ENCODE peak calls at places on chromosomes 2 and 18, in six cellular contexts. One of them, this sample, is unnamed. For H3K4me1, the result is how much of the 10 kb centered on the place peaks cover.

GRCh38 chr18:5457467-5457957 is 86.3 kb downstream of the EPB41L3 start:
- DNase-seq in A549: no peak
- DNase-seq in sigmoid colon: no peak
- DNase-seq in ovary: no peak
- DNase-seq in transverse colon: no peak
- DNase-seq in esophagus muscularis mucosa: no peak
- DNase-seq in this sample: no peak

GRCh38 chr2:189086710-189087109 is 92.9 kb downstream of the COL5A2 start:
- DNase-seq in A549: no peak
- DNase-seq in sigmoid colon: no peak
- DNase-seq in ovary: no peak
- DNase-seq in transverse colon: no peak
- DNase-seq in esophagus muscularis mucosa: no peak
- DNase-seq in this sample: no peak

GRCh38 chr2:29326926-29327325 is 211.7 kb downstream of the CLIP4 start:
- DNase-seq in A549: no peak
- DNase-seq in sigmoid colon: no peak
- DNase-seq in ovary: no peak
- DNase-seq in transverse colon: no peak
- DNase-seq in esophagus muscularis mucosa: no peak
- DNase-seq in this sample: no peak

GRCh38 chr18:46226461-46226860 is 122.3 kb downstream of the HAUS1 start:
- DNase-seq in A549: no peak
- DNase-seq in sigmoid colon: no peak
- DNase-seq in ovary: no peak
- DNase-seq in transverse colon: no peak
- DNase-seq in esophagus muscularis mucosa: no peak
- DNase-seq in this sample: no peak

GRCh38 chr2:113112438-113112837 is 15.0 kb upstream of the IL1RN start:
- DNase-seq in A549: no peak
- DNase-seq in sigmoid colon: no peak
- DNase-seq in ovary: no peak
- DNase-seq in transverse colon: no peak
- DNase-seq in esophagus muscularis mucosa: no peak
- DNase-seq in this sample: no peak

GRCh38 chr2:168699834-168700417 is 102.5 kb upstream of the NOSTRIN start:
- DNase-seq in A549: no peak
- DNase-seq in sigmoid colon: peak
- DNase-seq in ovary: peak
- DNase-seq in transverse colon: peak
- DNase-seq in esophagus muscularis mucosa: peak
- DNase-seq in this sample: peak

GRCh38 chr2:38125830-38126229 is 49.9 kb upstream of the CYP1B1 start:
- DNase-seq in A549: no peak
- DNase-seq in sigmoid colon: no peak
- DNase-seq in ovary: no peak
- DNase-seq in transverse colon: no peak
- DNase-seq in esophagus muscularis mucosa: no peak
- DNase-seq in this sample: no peak

GRCh38 chr2:202135111-202135874 is 62.2 kb downstream of the KIAA2012 start:
- DNase-seq in A549: peak
- DNase-seq in sigmoid colon: peak
- DNase-seq in ovary: peak
- DNase-seq in transverse colon: peak
- DNase-seq in esophagus muscularis mucosa: peak
- DNase-seq in this sample: peak

GRCh38 chr18:48615566-48616401 is 77.0 kb downstream of the CTIF start:
- DNase-seq in A549: no peak
- DNase-seq in sigmoid colon: no peak
- DNase-seq in ovary: no peak
- DNase-seq in transverse colon: peak
- DNase-seq in esophagus muscularis mucosa: no peak
- DNase-seq in this sample: no peak

GRCh38 chr2:118249970-118250369 is 161.7 kb downstream of the INSIG2 start:
- DNase-seq in A549: no peak
- DNase-seq in sigmoid colon: no peak
- DNase-seq in ovary: no peak
- DNase-seq in transverse colon: no peak
- DNase-seq in esophagus muscularis mucosa: no peak
- DNase-seq in this sample: no peak

GRCh38 chr2:183709829-183710228 is 585.6 kb downstream of the NUP35 start:
- DNase-seq in A549: peak
- DNase-seq in sigmoid colon: no peak
- DNase-seq in ovary: no peak
- DNase-seq in transverse colon: no peak
- DNase-seq in esophagus muscularis mucosa: no peak
- DNase-seq in this sample: no peak

GRCh38 chr2:120611016-120611415 is 124.7 kb upstream of the GLI2 start:
- DNase-seq in A549: no peak
- DNase-seq in sigmoid colon: no peak
- DNase-seq in ovary: no peak
- DNase-seq in transverse colon: no peak
- DNase-seq in esophagus muscularis mucosa: no peak
- DNase-seq in this sample: no peak

GRCh38 chr2:121309801-121310200 is 24.8 kb upstream of the TFCP2L1 start:
- DNase-seq in A549: peak
- DNase-seq in sigmoid colon: peak
- DNase-seq in ovary: no peak
- DNase-seq in transverse colon: no peak
- DNase-seq in esophagus muscularis mucosa: no peak
- DNase-seq in this sample: no peak

GRCh38 chr2:226661789-226662545 is 137.7 kb downstream of the IRS1 start:
- DNase-seq in A549: peak
- DNase-seq in sigmoid colon: peak
- DNase-seq in ovary: peak
- DNase-seq in transverse colon: no peak
- DNase-seq in esophagus muscularis mucosa: no peak
- DNase-seq in this sample: no peak

GRCh38 chr2:15173506-15173905 is 387.6 kb downstream of the NBAS start:
- DNase-seq in A549: no peak
- DNase-seq in sigmoid colon: no peak
- DNase-seq in ovary: no peak
- DNase-seq in transverse colon: no peak
- DNase-seq in esophagus muscularis mucosa: no peak
- DNase-seq in this sample: no peak

GRCh38 chr18:621181-621580 is 24.4 kb downstream of the CLUL1 start:
- DNase-seq in A549: no peak
- DNase-seq in sigmoid colon: no peak
- DNase-seq in ovary: no peak
- DNase-seq in transverse colon: no peak
- DNase-seq in esophagus muscularis mucosa: no peak
- DNase-seq in this sample: no peak

GRCh38 chr2:33511141-33511540 is 34.7 kb downstream of the RASGRP3 start:
- DNase-seq in A549: no peak
- DNase-seq in sigmoid colon: no peak
- DNase-seq in ovary: no peak
- DNase-seq in transverse colon: no peak
- DNase-seq in esophagus muscularis mucosa: no peak
- DNase-seq in this sample: no peak

GRCh38 chr18:50454379-50455005 is 79.6 kb downstream of the SKA1 start:
- DNase-seq in A549: no peak
- DNase-seq in sigmoid colon: no peak
- DNase-seq in ovary: no peak
- DNase-seq in transverse colon: no peak
- DNase-seq in esophagus muscularis mucosa: no peak
- DNase-seq in this sample: no peak

GRCh38 chr2:26917135-26917836 is 53.2 kb upstream of the MAPRE3 start:
- DNase-seq in A549: no peak
- DNase-seq in sigmoid colon: no peak
- DNase-seq in ovary: no peak
- DNase-seq in transverse colon: no peak
- DNase-seq in esophagus muscularis mucosa: peak
- DNase-seq in this sample: no peak

GRCh38 chr2:66839551-66840320 is 404.8 kb downstream of the MEIS1 start:
- DNase-seq in A549: peak
- DNase-seq in sigmoid colon: no peak
- DNase-seq in ovary: no peak
- DNase-seq in transverse colon: no peak
- DNase-seq in esophagus muscularis mucosa: no peak
- DNase-seq in this sample: no peak

GRCh38 chr2:130190237-130190636 is 8.0 kb downstream of the TUBA3E start:
- DNase-seq in A549: no peak
- DNase-seq in sigmoid colon: no peak
- DNase-seq in ovary: no peak
- DNase-seq in transverse colon: no peak
- DNase-seq in esophagus muscularis mucosa: no peak
- DNase-seq in this sample: no peak

GRCh38 chr2:201696151-201696659 is 2.2 kb downstream of the MPP4 start:
- DNase-seq in A549: no peak
- DNase-seq in sigmoid colon: no peak
- DNase-seq in ovary: no peak
- DNase-seq in transverse colon: no peak
- DNase-seq in esophagus muscularis mucosa: peak
- DNase-seq in this sample: no peak

GRCh38 chr18:36078751-36079529 is 11.6 kb upstream of the RPRD1A start:
- DNase-seq in A549: no peak
- DNase-seq in sigmoid colon: no peak
- DNase-seq in ovary: no peak
- DNase-seq in transverse colon: no peak
- DNase-seq in esophagus muscularis mucosa: no peak
- DNase-seq in this sample: no peak

GRCh38 chr2:213015387-213016165 is 135.8 kb downstream of the IKZF2 start:
- DNase-seq in A549: no peak
- DNase-seq in sigmoid colon: no peak
- DNase-seq in ovary: no peak
- DNase-seq in transverse colon: no peak
- DNase-seq in esophagus muscularis mucosa: no peak
- DNase-seq in this sample: no peak

GRCh38 chr2:199407421-199407820 is 50.3 kb downstream of the SATB2 start:
- DNase-seq in A549: no peak
- DNase-seq in sigmoid colon: no peak
- DNase-seq in ovary: no peak
- DNase-seq in transverse colon: no peak
- DNase-seq in esophagus muscularis mucosa: no peak
- DNase-seq in this sample: no peak

GRCh38 chr2:8496079-8496478 is 185.8 kb upstream of the ID2 start:
- DNase-seq in A549: no peak
- DNase-seq in sigmoid colon: peak
- DNase-seq in ovary: no peak
- DNase-seq in transverse colon: no peak
- DNase-seq in esophagus muscularis mucosa: no peak
- DNase-seq in this sample: no peak

GRCh38 chr2:70548233-70548632 is 5.4 kb downstream of the TGFA start:
- DNase-seq in A549: no peak
- DNase-seq in sigmoid colon: no peak
- DNase-seq in ovary: no peak
- DNase-seq in transverse colon: no peak
- DNase-seq in esophagus muscularis mucosa: peak
- DNase-seq in this sample: no peak

DNA sequence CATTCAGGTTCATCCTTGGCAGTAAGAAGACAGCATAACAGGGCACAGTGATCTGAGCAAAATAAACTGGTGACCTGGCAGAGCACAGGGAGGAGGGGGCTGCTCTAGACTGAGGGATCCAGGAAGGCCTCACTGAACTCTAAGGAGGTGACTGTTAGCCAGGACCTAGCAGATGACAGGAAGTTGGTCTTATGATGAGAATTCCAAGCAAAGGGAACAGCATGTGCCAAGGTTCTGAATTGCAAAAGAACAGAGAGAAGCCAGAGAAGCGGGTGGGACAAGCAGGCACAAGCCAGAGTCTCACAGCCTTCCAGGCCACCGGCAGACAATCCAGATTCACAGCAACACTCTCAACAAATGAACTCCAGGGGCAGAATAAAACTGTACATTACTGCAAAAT is 152.7 kb upstream of the PTPRM start:
- DNase-seq in A549: no peak
- DNase-seq in sigmoid colon: peak
- DNase-seq in ovary: no peak
- DNase-seq in transverse colon: no peak
- DNase-seq in esophagus muscularis mucosa: no peak
- DNase-seq in this sample: no peak
- TF ChIP-seq EP300 in A549: no peak
- TF ChIP-seq EP300 in sigmoid colon: peak
- TF ChIP-seq EP300 in ovary: no peak
- TF ChIP-seq EP300 in transverse colon: peak
- TF ChIP-seq EP300 in esophagus muscularis mucosa: peak
- TF ChIP-seq EP300 in this sample: peak

GRCh38 chr2:54360055-54360792 is 95.9 kb upstream of the SPTBN1 start:
- DNase-seq in A549: no peak
- DNase-seq in sigmoid colon: peak
- DNase-seq in ovary: peak
- DNase-seq in transverse colon: no peak
- DNase-seq in esophagus muscularis mucosa: no peak
- DNase-seq in this sample: peak
- H3K4me1 ChIP-seq in A549: under half
- H3K4me1 ChIP-seq in sigmoid colon: under half
- H3K4me1 ChIP-seq in ovary: under half
- H3K4me1 ChIP-seq in transverse colon: under half
- H3K4me1 ChIP-seq in esophagus muscularis mucosa: under half
- H3K4me1 ChIP-seq in this sample: under half

DNA sequence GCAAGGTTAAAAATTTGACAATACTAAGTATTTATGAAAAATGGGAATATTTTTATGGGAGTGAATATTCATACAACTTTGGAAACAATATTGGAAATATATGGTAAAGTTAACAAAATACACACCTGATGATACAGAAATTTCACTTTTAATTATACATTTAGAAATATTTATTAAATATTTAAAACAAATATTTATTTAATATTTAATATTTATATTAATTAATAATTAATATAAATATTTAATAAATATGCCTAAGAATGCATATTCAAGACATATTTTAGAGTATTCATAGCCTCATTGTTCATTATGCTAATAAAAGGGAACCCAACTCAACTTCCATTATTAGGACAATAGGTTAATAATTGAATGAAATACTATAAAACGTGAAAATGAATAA is 7.0 kb upstream of the DYNAP start:
- DNase-seq in A549: no peak
- DNase-seq in sigmoid colon: no peak
- DNase-seq in ovary: no peak
- DNase-seq in transverse colon: no peak
- DNase-seq in esophagus muscularis mucosa: no peak
- DNase-seq in this sample: no peak
- H3K27ac ChIP-seq in A549: no peak
- H3K27ac ChIP-seq in sigmoid colon: no peak
- H3K27ac ChIP-seq in ovary: no peak
- H3K27ac ChIP-seq in transverse colon: no peak
- H3K27ac ChIP-seq in esophagus muscularis mucosa: no peak
- H3K27ac ChIP-seq in this sample: no peak

GRCh38 chr2:234259440-234259839 is 208.9 kb downstream of the SPP2 start:
- DNase-seq in A549: no peak
- DNase-seq in sigmoid colon: no peak
- DNase-seq in ovary: no peak
- DNase-seq in transverse colon: no peak
- DNase-seq in esophagus muscularis mucosa: no peak
- DNase-seq in this sample: no peak

GRCh38 chr2:234254783-234255521 is 204.4 kb downstream of the SPP2 start:
- DNase-seq in A549: peak
- DNase-seq in sigmoid colon: no peak
- DNase-seq in ovary: no peak
- DNase-seq in transverse colon: no peak
- DNase-seq in esophagus muscularis mucosa: no peak
- DNase-seq in this sample: no peak

GRCh38 chr2:234256516-234256915 is 206.0 kb downstream of the SPP2 start:
- DNase-seq in A549: no peak
- DNase-seq in sigmoid colon: no peak
- DNase-seq in ovary: no peak
- DNase-seq in transverse colon: no peak
- DNase-seq in esophagus muscularis mucosa: no peak
- DNase-seq in this sample: no peak

GRCh38 chr2:234258562-234259141 is 208.2 kb downstream of the SPP2 start:
- DNase-seq in A549: no peak
- DNase-seq in sigmoid colon: no peak
- DNase-seq in ovary: no peak
- DNase-seq in transverse colon: no peak
- DNase-seq in esophagus muscularis mucosa: no peak
- DNase-seq in this sample: no peak

GRCh38 chr2:234257859-234258561 is 207.5 kb downstream of the SPP2 start:
- DNase-seq in A549: peak
- DNase-seq in sigmoid colon: no peak
- DNase-seq in ovary: no peak
- DNase-seq in transverse colon: peak
- DNase-seq in esophagus muscularis mucosa: no peak
- DNase-seq in this sample: no peak
- TF ChIP-seq EP300 in A549: peak
- TF ChIP-seq EP300 in sigmoid colon: no peak
- TF ChIP-seq EP300 in ovary: no peak
- TF ChIP-seq EP300 in transverse colon: no peak
- TF ChIP-seq EP300 in esophagus muscularis mucosa: no peak
- TF ChIP-seq EP300 in this sample: no peak

This sample was measured in tibial nerve.